ENCODE peak calls at places on chromosome 1, in six cellular contexts. D is amniotic epithelial cell, S is PC-9, L is NCI-H2029, J is neural progenitor cell, G is hepatocyte. F is an unnamed sample.

GRCh38 chr1:15524283-15525042 is 448 bp upstream of the CASP9 start:
- DNase-seq in D (peak), S (peak), L (peak), J (peak), G (peak), F (peak)

GRCh38 chr1:38274974-38275373 is 228.4 kb upstream of the POU3F1 start:
- DNase-seq in D (no peak), S (no peak), L (no peak), J (peak), G (peak), F (no peak)

GRCh38 chr1:83818916-83819315 is 180.0 kb downstream of the TTLL7 start:
- DNase-seq in D (peak), S (peak), L (no peak), J (no peak), G (peak), F (peak)

GRCh38 chr1:240258910-240259309 is 167.2 kb downstream of the FMN2 start:
- DNase-seq in D (peak), S (no peak), L (no peak), J (no peak), G (no peak), F (no peak)

GRCh38 chr1:85319488-85319887 is 43.1 kb upstream of the BCL10 start:
- DNase-seq in D (no peak), S (no peak), L (no peak), J (no peak), G (no peak), F (no peak)

GRCh38 chr1:150841626-150842025 is 33.6 kb upstream of the CTSK start:
- DNase-seq in D (no peak), S (no peak), L (no peak), J (no peak), G (no peak), F (no peak)

GRCh38 chr1:112388436-112388835 is 7.6 kb upstream of the CTTNBP2NL start:
- DNase-seq in D (no peak), S (peak), L (peak), J (no peak), G (no peak), F (no peak)

GRCh38 chr1:54428838-54429513 is 22.8 kb upstream of the SSBP3 start:
- DNase-seq in D (peak), S (no peak), L (no peak), J (no peak), G (no peak), F (no peak)

GRCh38 chr1:92599184-92599583 is 112.5 kb upstream of the GFI1 start:
- DNase-seq in D (peak), S (peak), L (no peak), J (peak), G (peak), F (peak)

GRCh38 chr1:195748969-195749368 is 859.3 kb downstream of the KCNT2 start:
- DNase-seq in D (no peak), S (no peak), L (no peak), J (no peak), G (no peak), F (no peak)

GRCh38 chr1:37614105-37614504 is 18.4 kb upstream of the GNL2 start:
- DNase-seq in D (no peak), S (no peak), L (no peak), J (no peak), G (no peak), F (no peak)

GRCh38 chr1:85544689-85545203 is 35.8 kb upstream of the CCN1 start:
- DNase-seq in D (peak), S (peak), L (no peak), J (no peak), G (no peak), F (no peak)

GRCh38 chr1:227316941-227317540 is 1.3 kb downstream of the CDC42BPA start:
- DNase-seq in D (peak), S (no peak), L (no peak), J (peak), G (no peak), F (peak)

GRCh38 chr1:29052100-29052499 is 71.6 kb downstream of the TMEM200B start:
- DNase-seq in D (no peak), S (no peak), L (no peak), J (no peak), G (no peak), F (no peak)

GRCh38 chr1:24343412-24344089 is 24.4 kb downstream of the GRHL3 start:
- DNase-seq in D (no peak), S (no peak), L (no peak), J (no peak), G (no peak), F (no peak)

GRCh38 chr1:40829631-40830245 is 32.4 kb downstream of the CITED4 start:
- DNase-seq in D (no peak), S (no peak), L (no peak), J (no peak), G (no peak), F (no peak)

GRCh38 chr1:243301059-243301458 is 45.2 kb downstream of the SDCCAG8 start:
- DNase-seq in D (peak), S (no peak), L (no peak), J (no peak), G (no peak), F (no peak)

GRCh38 chr1:6508876-6509602 is 17.6 kb upstream of the PLEKHG5 start:
- DNase-seq in D (no peak), S (no peak), L (no peak), J (no peak), G (no peak), F (no peak)

GRCh38 chr1:181159451-181160151 is 71.1 kb downstream of the IER5 start:
- DNase-seq in D (peak), S (peak), L (no peak), J (no peak), G (no peak), F (no peak)

GRCh38 chr1:187264995-187265602 is 436.4 kb downstream of the PLA2G4A start:
- DNase-seq in D (peak), S (no peak), L (peak), J (peak), G (peak), F (peak)

GRCh38 chr1:208007319-208007937 is 96.5 kb upstream of the CD34 start:
- DNase-seq in D (peak), S (no peak), L (no peak), J (no peak), G (no peak), F (no peak)

GRCh38 chr1:202192770-202193613 is 607 bp upstream of the LGR6 start:
- DNase-seq in D (peak), S (peak), L (no peak), J (peak), G (peak), F (peak)